ENCODE peak calls at places on chromosomes 11 and 22, in nine cellular contexts. One of them, this sample, is unnamed.

GRCh38 chr11:70142171-70142875 is 60.8 kb upstream of the FADD start:
- DNase-seq in stimulated activated CD4-positive, alpha-beta T cell treated with anti-CD3 and anti-CD28 coated beads, Interleukin-15, amount 100 ng/mL, for 48 hours: no peak
- DNase-seq in kidney epithelial cell: no peak
- DNase-seq in hippocampal formation: no peak
- DNase-seq in GOT3: no peak
- DNase-seq in GM12865: no peak
- DNase-seq in activated effector memory CD4-positive, alpha-beta T cell treated with anti-CD3 and anti-CD28 coated beads, Interleukin-2, amount 50 U/mL, for 16 hours: no peak
- DNase-seq in activated naive CD4-positive, alpha-beta T cell treated with anti-CD3 and anti-CD28 coated beads, Interleukin-2, amount 50 U/mL, for 72 hours: no peak
- DNase-seq in OCI-LY7: no peak
- DNase-seq in this sample: no peak

GRCh38 chr22:19884161-19884953 is 29.7 kb upstream of the GNB1L start:
- DNase-seq in stimulated activated CD4-positive, alpha-beta T cell treated with anti-CD3 and anti-CD28 coated beads, Interleukin-15, amount 100 ng/mL, for 48 hours: no peak
- DNase-seq in kidney epithelial cell: no peak
- DNase-seq in hippocampal formation: no peak
- DNase-seq in GOT3: no peak
- DNase-seq in GM12865: no peak
- DNase-seq in activated effector memory CD4-positive, alpha-beta T cell treated with anti-CD3 and anti-CD28 coated beads, Interleukin-2, amount 50 U/mL, for 16 hours: peak
- DNase-seq in activated naive CD4-positive, alpha-beta T cell treated with anti-CD3 and anti-CD28 coated beads, Interleukin-2, amount 50 U/mL, for 72 hours: no peak
- DNase-seq in OCI-LY7: no peak
- DNase-seq in this sample: peak

GRCh38 chr11:42766191-42766590 is 545.6 kb upstream of the API5 start:
- DNase-seq in stimulated activated CD4-positive, alpha-beta T cell treated with anti-CD3 and anti-CD28 coated beads, Interleukin-15, amount 100 ng/mL, for 48 hours: no peak
- DNase-seq in kidney epithelial cell: no peak
- DNase-seq in hippocampal formation: no peak
- DNase-seq in GOT3: no peak
- DNase-seq in GM12865: no peak
- DNase-seq in activated effector memory CD4-positive, alpha-beta T cell treated with anti-CD3 and anti-CD28 coated beads, Interleukin-2, amount 50 U/mL, for 16 hours: no peak
- DNase-seq in activated naive CD4-positive, alpha-beta T cell treated with anti-CD3 and anti-CD28 coated beads, Interleukin-2, amount 50 U/mL, for 72 hours: no peak
- DNase-seq in OCI-LY7: no peak
- DNase-seq in this sample: no peak

GRCh38 chr11:107050126-107050525 is 31.9 kb upstream of the GUCY1A2 start:
- DNase-seq in stimulated activated CD4-positive, alpha-beta T cell treated with anti-CD3 and anti-CD28 coated beads, Interleukin-15, amount 100 ng/mL, for 48 hours: no peak
- DNase-seq in kidney epithelial cell: no peak
- DNase-seq in hippocampal formation: no peak
- DNase-seq in GOT3: no peak
- DNase-seq in GM12865: no peak
- DNase-seq in activated effector memory CD4-positive, alpha-beta T cell treated with anti-CD3 and anti-CD28 coated beads, Interleukin-2, amount 50 U/mL, for 16 hours: no peak
- DNase-seq in activated naive CD4-positive, alpha-beta T cell treated with anti-CD3 and anti-CD28 coated beads, Interleukin-2, amount 50 U/mL, for 72 hours: no peak
- DNase-seq in OCI-LY7: no peak
- DNase-seq in this sample: no peak

GRCh38 chr11:18027475-18027874 is 14.6 kb upstream of the SERGEF start:
- DNase-seq in stimulated activated CD4-positive, alpha-beta T cell treated with anti-CD3 and anti-CD28 coated beads, Interleukin-15, amount 100 ng/mL, for 48 hours: no peak
- DNase-seq in kidney epithelial cell: no peak
- DNase-seq in hippocampal formation: no peak
- DNase-seq in GOT3: no peak
- DNase-seq in GM12865: no peak
- DNase-seq in activated effector memory CD4-positive, alpha-beta T cell treated with anti-CD3 and anti-CD28 coated beads, Interleukin-2, amount 50 U/mL, for 16 hours: no peak
- DNase-seq in activated naive CD4-positive, alpha-beta T cell treated with anti-CD3 and anti-CD28 coated beads, Interleukin-2, amount 50 U/mL, for 72 hours: no peak
- DNase-seq in OCI-LY7: no peak
- DNase-seq in this sample: no peak

GRCh38 chr11:9092085-9092484 is 686 bp upstream of the SCUBE2 start:
- DNase-seq in stimulated activated CD4-positive, alpha-beta T cell treated with anti-CD3 and anti-CD28 coated beads, Interleukin-15, amount 100 ng/mL, for 48 hours: no peak
- DNase-seq in kidney epithelial cell: no peak
- DNase-seq in hippocampal formation: no peak
- DNase-seq in GOT3: no peak
- DNase-seq in GM12865: no peak
- DNase-seq in activated effector memory CD4-positive, alpha-beta T cell treated with anti-CD3 and anti-CD28 coated beads, Interleukin-2, amount 50 U/mL, for 16 hours: no peak
- DNase-seq in activated naive CD4-positive, alpha-beta T cell treated with anti-CD3 and anti-CD28 coated beads, Interleukin-2, amount 50 U/mL, for 72 hours: no peak
- DNase-seq in OCI-LY7: no peak
- DNase-seq in this sample: no peak

GRCh38 chr11:36394056-36394455 is 98.0 kb downstream of the PRR5L start:
- DNase-seq in stimulated activated CD4-positive, alpha-beta T cell treated with anti-CD3 and anti-CD28 coated beads, Interleukin-15, amount 100 ng/mL, for 48 hours: no peak
- DNase-seq in kidney epithelial cell: no peak
- DNase-seq in hippocampal formation: no peak
- DNase-seq in GOT3: no peak
- DNase-seq in GM12865: no peak
- DNase-seq in activated effector memory CD4-positive, alpha-beta T cell treated with anti-CD3 and anti-CD28 coated beads, Interleukin-2, amount 50 U/mL, for 16 hours: no peak
- DNase-seq in activated naive CD4-positive, alpha-beta T cell treated with anti-CD3 and anti-CD28 coated beads, Interleukin-2, amount 50 U/mL, for 72 hours: no peak
- DNase-seq in OCI-LY7: no peak
- DNase-seq in this sample: no peak

GRCh38 chr22:20550851-20551744 is 43.7 kb downstream of the MED15 start:
- DNase-seq in stimulated activated CD4-positive, alpha-beta T cell treated with anti-CD3 and anti-CD28 coated beads, Interleukin-15, amount 100 ng/mL, for 48 hours: peak
- DNase-seq in kidney epithelial cell: no peak
- DNase-seq in hippocampal formation: peak
- DNase-seq in GOT3: no peak
- DNase-seq in GM12865: peak
- DNase-seq in activated effector memory CD4-positive, alpha-beta T cell treated with anti-CD3 and anti-CD28 coated beads, Interleukin-2, amount 50 U/mL, for 16 hours: peak
- DNase-seq in activated naive CD4-positive, alpha-beta T cell treated with anti-CD3 and anti-CD28 coated beads, Interleukin-2, amount 50 U/mL, for 72 hours: peak
- DNase-seq in OCI-LY7: no peak
- DNase-seq in this sample: peak

GRCh38 chr11:26477406-26477805 is 94.7 kb downstream of the MUC15 start:
- DNase-seq in stimulated activated CD4-positive, alpha-beta T cell treated with anti-CD3 and anti-CD28 coated beads, Interleukin-15, amount 100 ng/mL, for 48 hours: no peak
- DNase-seq in kidney epithelial cell: no peak
- DNase-seq in hippocampal formation: no peak
- DNase-seq in GOT3: no peak
- DNase-seq in GM12865: no peak
- DNase-seq in activated effector memory CD4-positive, alpha-beta T cell treated with anti-CD3 and anti-CD28 coated beads, Interleukin-2, amount 50 U/mL, for 16 hours: no peak
- DNase-seq in activated naive CD4-positive, alpha-beta T cell treated with anti-CD3 and anti-CD28 coated beads, Interleukin-2, amount 50 U/mL, for 72 hours: no peak
- DNase-seq in OCI-LY7: no peak
- DNase-seq in this sample: no peak

GRCh38 chr22:23192133-23192532 is 11.8 kb downstream of the BCR start:
- DNase-seq in stimulated activated CD4-positive, alpha-beta T cell treated with anti-CD3 and anti-CD28 coated beads, Interleukin-15, amount 100 ng/mL, for 48 hours: no peak
- DNase-seq in kidney epithelial cell: no peak
- DNase-seq in hippocampal formation: no peak
- DNase-seq in GOT3: no peak
- DNase-seq in GM12865: no peak
- DNase-seq in activated effector memory CD4-positive, alpha-beta T cell treated with anti-CD3 and anti-CD28 coated beads, Interleukin-2, amount 50 U/mL, for 16 hours: no peak
- DNase-seq in activated naive CD4-positive, alpha-beta T cell treated with anti-CD3 and anti-CD28 coated beads, Interleukin-2, amount 50 U/mL, for 72 hours: no peak
- DNase-seq in OCI-LY7: no peak
- DNase-seq in this sample: no peak

GRCh38 chr22:36770946-36771340 is 5.0 kb downstream of the IFT27 start:
- DNase-seq in stimulated activated CD4-positive, alpha-beta T cell treated with anti-CD3 and anti-CD28 coated beads, Interleukin-15, amount 100 ng/mL, for 48 hours: no peak
- DNase-seq in kidney epithelial cell: no peak
- DNase-seq in hippocampal formation: no peak
- DNase-seq in GOT3: no peak
- DNase-seq in GM12865: no peak
- DNase-seq in activated effector memory CD4-positive, alpha-beta T cell treated with anti-CD3 and anti-CD28 coated beads, Interleukin-2, amount 50 U/mL, for 16 hours: no peak
- DNase-seq in activated naive CD4-positive, alpha-beta T cell treated with anti-CD3 and anti-CD28 coated beads, Interleukin-2, amount 50 U/mL, for 72 hours: no peak
- DNase-seq in OCI-LY7: no peak
- DNase-seq in this sample: no peak

GRCh38 chr11:104873252-104873651 is 25.0 kb downstream of the CASP12 start:
- DNase-seq in stimulated activated CD4-positive, alpha-beta T cell treated with anti-CD3 and anti-CD28 coated beads, Interleukin-15, amount 100 ng/mL, for 48 hours: no peak
- DNase-seq in kidney epithelial cell: no peak
- DNase-seq in hippocampal formation: no peak
- DNase-seq in GOT3: no peak
- DNase-seq in GM12865: no peak
- DNase-seq in activated effector memory CD4-positive, alpha-beta T cell treated with anti-CD3 and anti-CD28 coated beads, Interleukin-2, amount 50 U/mL, for 16 hours: no peak
- DNase-seq in activated naive CD4-positive, alpha-beta T cell treated with anti-CD3 and anti-CD28 coated beads, Interleukin-2, amount 50 U/mL, for 72 hours: no peak
- DNase-seq in OCI-LY7: peak
- DNase-seq in this sample: no peak

GRCh38 chr11:12636871-12637410 is 37.3 kb upstream of the TEAD1 start:
- DNase-seq in stimulated activated CD4-positive, alpha-beta T cell treated with anti-CD3 and anti-CD28 coated beads, Interleukin-15, amount 100 ng/mL, for 48 hours: no peak
- DNase-seq in kidney epithelial cell: no peak
- DNase-seq in hippocampal formation: no peak
- DNase-seq in GOT3: no peak
- DNase-seq in GM12865: no peak
- DNase-seq in activated effector memory CD4-positive, alpha-beta T cell treated with anti-CD3 and anti-CD28 coated beads, Interleukin-2, amount 50 U/mL, for 16 hours: no peak
- DNase-seq in activated naive CD4-positive, alpha-beta T cell treated with anti-CD3 and anti-CD28 coated beads, Interleukin-2, amount 50 U/mL, for 72 hours: no peak
- DNase-seq in OCI-LY7: no peak
- DNase-seq in this sample: no peak

GRCh38 chr22:17235861-17236260 is 16.6 kb upstream of the ADA2 start:
- DNase-seq in stimulated activated CD4-positive, alpha-beta T cell treated with anti-CD3 and anti-CD28 coated beads, Interleukin-15, amount 100 ng/mL, for 48 hours: no peak
- DNase-seq in kidney epithelial cell: no peak
- DNase-seq in hippocampal formation: no peak
- DNase-seq in GOT3: no peak
- DNase-seq in GM12865: no peak
- DNase-seq in activated effector memory CD4-positive, alpha-beta T cell treated with anti-CD3 and anti-CD28 coated beads, Interleukin-2, amount 50 U/mL, for 16 hours: no peak
- DNase-seq in activated naive CD4-positive, alpha-beta T cell treated with anti-CD3 and anti-CD28 coated beads, Interleukin-2, amount 50 U/mL, for 72 hours: no peak
- DNase-seq in OCI-LY7: no peak
- DNase-seq in this sample: no peak

GRCh38 chr11:33868646-33869461 is 23.0 kb downstream of the LMO2 start:
- DNase-seq in stimulated activated CD4-positive, alpha-beta T cell treated with anti-CD3 and anti-CD28 coated beads, Interleukin-15, amount 100 ng/mL, for 48 hours: no peak
- DNase-seq in kidney epithelial cell: no peak
- DNase-seq in hippocampal formation: no peak
- DNase-seq in GOT3: no peak
- DNase-seq in GM12865: no peak
- DNase-seq in activated effector memory CD4-positive, alpha-beta T cell treated with anti-CD3 and anti-CD28 coated beads, Interleukin-2, amount 50 U/mL, for 16 hours: no peak
- DNase-seq in activated naive CD4-positive, alpha-beta T cell treated with anti-CD3 and anti-CD28 coated beads, Interleukin-2, amount 50 U/mL, for 72 hours: no peak
- DNase-seq in OCI-LY7: no peak
- DNase-seq in this sample: no peak

GRCh38 chr11:32204751-32205150 is 113.9 kb downstream of the RCN1 start:
- DNase-seq in stimulated activated CD4-positive, alpha-beta T cell treated with anti-CD3 and anti-CD28 coated beads, Interleukin-15, amount 100 ng/mL, for 48 hours: no peak
- DNase-seq in kidney epithelial cell: no peak
- DNase-seq in hippocampal formation: no peak
- DNase-seq in GOT3: no peak
- DNase-seq in GM12865: no peak
- DNase-seq in activated effector memory CD4-positive, alpha-beta T cell treated with anti-CD3 and anti-CD28 coated beads, Interleukin-2, amount 50 U/mL, for 16 hours: no peak
- DNase-seq in activated naive CD4-positive, alpha-beta T cell treated with anti-CD3 and anti-CD28 coated beads, Interleukin-2, amount 50 U/mL, for 72 hours: no peak
- DNase-seq in OCI-LY7: no peak
- DNase-seq in this sample: no peak